ENCODE peak calls at places on chromosomes 4 and X, in seven cellular contexts. A is stimulated activated CD4-positive, alpha-beta T cell treated with anti-CD3 and anti-CD28 coated beads, TNF-alpha, amount 100 ng/mL, for 48 hours; P is Right ventricle myocardium superior; C is nephron progenitor cell; W is neuronal stem cell; S is heart right ventricle; N is pancreas. H is an unnamed sample.

GRCh38 chrX:115650916-115651315 is 89.9 kb downstream of the PLS3 start:
- DNase-seq in W (peak), N (no peak), A (peak), S (no peak), P (no peak), C (peak), H (peak)

GRCh38 chr4:118981171-118981838 is 92.7 kb downstream of the SYNPO2 start:
- DNase-seq in C (no peak), P (no peak), N (no peak), A (no peak), S (no peak), W (peak), H (no peak)

GRCh38 chr4:120915311-120915710 is 7.2 kb downstream of the PRDM5 start:
- DNase-seq in W (no peak), P (no peak), C (no peak), S (no peak), N (no peak), A (no peak), H (no peak)

GRCh38 chr4:154010377-154010776 is 221.5 kb upstream of the SFRP2 start:
- DNase-seq in A (no peak), S (no peak), W (no peak), C (no peak), P (no peak), N (no peak), H (no peak)

GRCh38 chr4:91113130-91113706 is 986.0 kb downstream of the CCSER1 start:
- DNase-seq in N (no peak), C (no peak), A (no peak), S (no peak), P (no peak), W (peak), H (no peak)

GRCh38 chr4:144189121-144189520 is 48.6 kb upstream of the GYPA start:
- DNase-seq in A (no peak), N (no peak), P (no peak), W (no peak), S (no peak), C (no peak), H (no peak)

GRCh38 chr4:81096566-81096965 is 66.1 kb downstream of the BMP3 start:
- DNase-seq in S (no peak), W (no peak), C (no peak), N (no peak), A (no peak), P (no peak), H (no peak)

GRCh38 chrX:259692-260355 is 21.4 kb upstream of the PLCXD1 start:
- DNase-seq in N (no peak), S (no peak), W (no peak), P (no peak), A (no peak), C (no peak), H (no peak)

GRCh38 chrX:107226766-107227165 is 20.4 kb downstream of the DNAAF6 start:
- DNase-seq in P (no peak), A (no peak), S (no peak), W (no peak), N (no peak), C (no peak), H (no peak)

GRCh38 chrX:34586936-34587335 is 70.1 kb downstream of the TMEM47 start:
- DNase-seq in W (no peak), N (no peak), S (no peak), C (no peak), A (no peak), P (no peak), H (no peak)

GRCh38 chrX:101685923-101686322 is 26.3 kb upstream of the ARMCX2 start:
- DNase-seq in S (no peak), N (no peak), C (no peak), A (no peak), P (no peak), W (peak), H (no peak)

GRCh38 chr4:180923476-180923875 is 1319.7 kb upstream of the TENM3 start:
- DNase-seq in C (no peak), A (no peak), W (no peak), N (no peak), P (no peak), S (no peak), H (no peak)

GRCh38 chrX:97039363-97040029 is 155.8 kb downstream of the RPA4 start:
- DNase-seq in W (no peak), N (peak), P (peak), S (no peak), C (no peak), A (no peak), H (no peak)